ENCODE peak calls at places on chromosomes 3 and 15, in five cellular contexts. One of them, this sample, is unnamed. For H3K9me3, the result is how much of the 10 kb centered on the place peaks cover.

GRCh38 chr3:195911946-195912270 is 3.6 kb upstream of the TNK2 start:
- DNase-seq in astrocyte: no peak
- DNase-seq in suprapubic skin: peak
- DNase-seq in upper lobe of left lung: no peak
- DNase-seq in stomach: no peak
- DNase-seq in this sample: no peak

GRCh38 chr15:49985463-49985862 is 133.6 kb downstream of the ATP8B4 start:
- DNase-seq in astrocyte: no peak
- DNase-seq in suprapubic skin: no peak
- DNase-seq in upper lobe of left lung: no peak
- DNase-seq in stomach: no peak
- DNase-seq in this sample: no peak

GRCh38 chr3:135966349-135966695 is 794 bp downstream of the PPP2R3A start:
- DNase-seq in astrocyte: no peak
- DNase-seq in suprapubic skin: no peak
- DNase-seq in upper lobe of left lung: peak
- DNase-seq in stomach: no peak
- DNase-seq in this sample: no peak

GRCh38 chr15:58771621-58772235 is 626 bp downstream of the MINDY2 start:
- DNase-seq in astrocyte: no peak
- DNase-seq in suprapubic skin: peak
- DNase-seq in upper lobe of left lung: peak
- DNase-seq in stomach: peak
- DNase-seq in this sample: no peak

GRCh38 chr3:87198774-87199173 is 28.3 kb upstream of the CHMP2B start:
- DNase-seq in astrocyte: no peak
- DNase-seq in suprapubic skin: no peak
- DNase-seq in upper lobe of left lung: no peak
- DNase-seq in stomach: no peak
- DNase-seq in this sample: no peak

GRCh38 chr15:85406916-85407315 is 26.5 kb downstream of the AKAP13 start:
- DNase-seq in astrocyte: peak
- DNase-seq in suprapubic skin: no peak
- DNase-seq in upper lobe of left lung: no peak
- DNase-seq in stomach: no peak
- DNase-seq in this sample: no peak

GRCh38 chr3:4746241-4746958 is 232.8 kb upstream of the BHLHE40 start:
- DNase-seq in astrocyte: peak
- DNase-seq in suprapubic skin: no peak
- DNase-seq in upper lobe of left lung: no peak
- DNase-seq in stomach: no peak
- DNase-seq in this sample: no peak

GRCh38 chr3:29494305-29495036 is 213.6 kb downstream of the RBMS3 start:
- DNase-seq in astrocyte: no peak
- DNase-seq in suprapubic skin: no peak
- DNase-seq in upper lobe of left lung: no peak
- DNase-seq in stomach: no peak
- DNase-seq in this sample: no peak

GRCh38 chr3:170614214-170614966 is 28.5 kb upstream of the SLC7A14 start:
- DNase-seq in astrocyte: peak
- DNase-seq in suprapubic skin: no peak
- DNase-seq in upper lobe of left lung: no peak
- DNase-seq in stomach: no peak
- DNase-seq in this sample: no peak

GRCh38 chr3:48409291-48410201 is 20.3 kb downstream of the PLXNB1 start:
- DNase-seq in astrocyte: no peak
- DNase-seq in suprapubic skin: peak
- DNase-seq in upper lobe of left lung: peak
- DNase-seq in stomach: no peak
- DNase-seq in this sample: peak
- TF ChIP-seq CTCF in astrocyte: no peak
- TF ChIP-seq CTCF in suprapubic skin: no peak
- TF ChIP-seq CTCF in upper lobe of left lung: no peak
- TF ChIP-seq CTCF in stomach: no peak
- TF ChIP-seq CTCF in this sample: no peak

DNA sequence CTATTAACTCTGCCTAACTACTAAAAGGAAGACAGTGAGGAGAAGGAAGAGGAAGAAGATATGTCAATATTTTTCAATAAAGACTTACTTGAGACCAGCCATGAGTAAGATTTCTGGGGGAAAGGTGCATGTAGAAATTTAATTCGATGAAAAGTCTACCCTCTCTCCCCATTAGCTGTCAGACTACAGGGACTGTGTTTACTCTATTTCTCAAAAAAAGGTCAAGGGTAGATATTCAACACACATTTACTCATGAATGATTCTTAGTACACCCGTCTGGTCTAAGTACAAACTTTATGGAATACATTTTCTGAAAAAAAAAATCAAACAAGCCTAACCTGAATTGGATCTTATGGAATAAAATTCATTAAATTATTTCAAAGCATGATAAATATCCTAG is 6.8 kb downstream of the TSPAN3 start:
- DNase-seq in astrocyte: no peak
- DNase-seq in suprapubic skin: no peak
- DNase-seq in upper lobe of left lung: no peak
- DNase-seq in stomach: no peak
- DNase-seq in this sample: no peak
- H3K27ac ChIP-seq in astrocyte: no peak
- H3K27ac ChIP-seq in suprapubic skin: no peak
- H3K27ac ChIP-seq in upper lobe of left lung: peak
- H3K27ac ChIP-seq in stomach: peak
- H3K27ac ChIP-seq in this sample: no peak

GRCh38 chr15:25408929-25409328 is 29.9 kb downstream of the UBE3A start:
- DNase-seq in astrocyte: no peak
- DNase-seq in suprapubic skin: no peak
- DNase-seq in upper lobe of left lung: no peak
- DNase-seq in stomach: no peak
- DNase-seq in this sample: no peak
- H3K9me3 ChIP-seq in astrocyte: under half
- H3K9me3 ChIP-seq in suprapubic skin: under half
- H3K9me3 ChIP-seq in upper lobe of left lung: under half
- H3K9me3 ChIP-seq in stomach: under half
- H3K9me3 ChIP-seq in this sample: under half

DNA sequence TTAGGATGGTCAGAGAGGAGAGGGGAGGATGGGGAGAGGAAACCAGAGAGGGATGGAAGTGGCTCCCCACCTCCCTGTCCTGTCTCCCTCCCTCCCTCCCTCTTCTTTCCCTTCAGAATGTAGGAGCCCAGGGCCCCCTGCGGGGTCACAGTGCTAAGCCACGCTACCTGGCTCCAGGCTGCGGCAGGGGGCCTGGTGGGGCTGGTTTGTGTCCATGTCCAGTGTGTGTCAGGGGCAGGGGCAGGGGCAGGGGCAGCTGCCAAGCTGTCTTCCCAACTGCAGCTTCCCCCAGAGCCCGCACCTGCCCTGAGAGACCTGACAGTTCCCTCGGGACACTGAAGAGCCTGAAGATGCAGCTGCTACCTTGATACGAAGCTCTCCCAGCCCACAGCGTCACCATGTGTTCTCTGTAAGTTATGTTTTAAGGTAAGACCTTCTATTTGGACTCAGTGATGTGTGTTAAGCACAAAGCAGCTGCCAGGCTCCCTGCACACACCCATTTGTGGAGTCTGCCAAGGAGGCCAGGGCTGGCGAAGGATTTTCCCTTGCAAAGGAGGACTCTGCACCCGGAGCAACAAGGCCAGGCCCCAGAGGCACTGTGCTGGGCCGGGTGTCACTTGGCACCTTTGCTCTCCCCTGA is 121.8 kb upstream of the SMAD3 start:
- DNase-seq in astrocyte: no peak
- DNase-seq in suprapubic skin: peak
- DNase-seq in upper lobe of left lung: no peak
- DNase-seq in stomach: peak
- DNase-seq in this sample: no peak
- TF ChIP-seq CTCF in astrocyte: no peak
- TF ChIP-seq CTCF in suprapubic skin: no peak
- TF ChIP-seq CTCF in upper lobe of left lung: no peak
- TF ChIP-seq CTCF in stomach: no peak
- TF ChIP-seq CTCF in this sample: no peak

GRCh38 chr15:68418611-68419161 is 13.3 kb downstream of the ITGA11 start:
- DNase-seq in astrocyte: peak
- DNase-seq in suprapubic skin: no peak
- DNase-seq in upper lobe of left lung: no peak
- DNase-seq in stomach: peak
- DNase-seq in this sample: no peak
- H3K27ac ChIP-seq in astrocyte: no peak
- H3K27ac ChIP-seq in suprapubic skin: peak
- H3K27ac ChIP-seq in upper lobe of left lung: no peak
- H3K27ac ChIP-seq in stomach: peak
- H3K27ac ChIP-seq in this sample: no peak

GRCh38 chr3:44734646-44735168 is 5.3 kb downstream of the ZNF501 start:
- DNase-seq in astrocyte: no peak
- DNase-seq in suprapubic skin: no peak
- DNase-seq in upper lobe of left lung: no peak
- DNase-seq in stomach: no peak
- DNase-seq in this sample: no peak
- H3K9me3 ChIP-seq in astrocyte: under half
- H3K9me3 ChIP-seq in suprapubic skin: half or more
- H3K9me3 ChIP-seq in upper lobe of left lung: half or more
- H3K9me3 ChIP-seq in stomach: half or more
- H3K9me3 ChIP-seq in this sample: half or more

DNA sequence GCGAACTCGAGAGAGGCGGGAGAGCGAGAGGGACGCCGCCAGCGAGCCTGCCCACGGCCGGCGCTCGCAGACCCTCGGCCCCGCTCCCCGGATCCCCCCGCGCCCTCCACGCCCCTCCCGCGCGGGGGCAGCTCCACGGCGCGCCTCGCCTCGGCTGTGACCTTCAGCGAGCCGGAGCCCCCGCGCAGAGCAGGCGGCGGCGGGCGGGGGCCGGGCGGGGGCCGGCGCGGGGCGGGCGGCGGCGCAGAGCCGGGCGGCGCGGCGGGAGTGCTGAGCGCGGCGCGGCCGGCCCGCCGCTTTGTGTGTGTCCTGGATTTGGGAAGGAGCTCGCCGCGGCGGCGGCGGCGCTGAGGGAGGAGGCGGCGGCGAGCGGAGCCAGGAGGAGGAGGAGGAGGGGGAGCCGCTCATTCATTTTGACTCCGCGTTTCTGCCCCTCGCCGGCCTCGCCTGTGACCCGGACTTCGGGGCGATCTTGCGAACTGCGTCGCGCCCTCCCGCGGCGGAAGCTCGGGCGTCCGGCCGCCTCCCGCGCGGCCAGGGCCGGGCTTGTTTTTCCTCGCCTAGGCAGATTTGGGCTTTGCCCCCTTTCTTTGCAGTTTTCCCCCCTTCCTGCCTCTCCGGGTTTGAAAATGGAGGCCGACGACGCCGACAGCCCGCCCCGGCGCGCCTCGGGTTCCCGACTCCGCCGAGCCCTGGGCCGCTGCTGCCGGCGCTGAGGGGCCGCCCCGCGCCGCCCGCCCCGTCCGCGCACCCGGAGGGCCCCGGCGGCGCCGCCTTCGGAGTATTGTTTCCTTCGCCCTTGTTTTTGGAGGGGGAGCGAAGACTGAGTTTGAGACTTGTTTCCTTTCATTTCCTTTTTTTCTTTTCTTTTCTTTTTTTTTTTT is 557 bp downstream of the IGF1R start:
- DNase-seq in astrocyte: peak
- DNase-seq in suprapubic skin: no peak
- DNase-seq in upper lobe of left lung: peak
- DNase-seq in stomach: peak
- DNase-seq in this sample: peak
- TF ChIP-seq CTCF in astrocyte: no peak
- TF ChIP-seq CTCF in suprapubic skin: no peak
- TF ChIP-seq CTCF in upper lobe of left lung: no peak
- TF ChIP-seq CTCF in stomach: no peak
- TF ChIP-seq CTCF in this sample: no peak

DNA sequence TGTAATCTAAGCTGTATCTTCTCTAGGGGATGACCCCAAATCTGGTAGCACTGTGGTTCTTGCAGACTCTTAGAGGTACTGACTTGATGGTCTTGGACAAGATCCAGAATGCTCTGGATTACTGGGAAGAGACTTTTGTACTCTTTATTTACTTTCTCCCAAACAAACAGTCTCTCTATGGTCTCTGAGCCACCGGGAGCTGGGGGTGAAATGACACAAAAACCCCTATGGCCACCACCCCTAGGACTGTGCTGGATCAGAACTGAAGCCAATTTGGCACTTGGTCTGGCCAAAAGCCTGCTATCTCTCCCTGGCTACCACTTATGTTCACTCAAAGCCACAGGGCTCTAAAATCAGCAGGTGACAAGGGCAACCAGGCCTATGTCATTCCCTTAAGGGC is 50.2 kb upstream of the SI start:
- DNase-seq in astrocyte: no peak
- DNase-seq in suprapubic skin: no peak
- DNase-seq in upper lobe of left lung: no peak
- DNase-seq in stomach: no peak
- DNase-seq in this sample: no peak
- H3K27ac ChIP-seq in astrocyte: no peak
- H3K27ac ChIP-seq in suprapubic skin: no peak
- H3K27ac ChIP-seq in upper lobe of left lung: no peak
- H3K27ac ChIP-seq in stomach: no peak
- H3K27ac ChIP-seq in this sample: no peak

DNA sequence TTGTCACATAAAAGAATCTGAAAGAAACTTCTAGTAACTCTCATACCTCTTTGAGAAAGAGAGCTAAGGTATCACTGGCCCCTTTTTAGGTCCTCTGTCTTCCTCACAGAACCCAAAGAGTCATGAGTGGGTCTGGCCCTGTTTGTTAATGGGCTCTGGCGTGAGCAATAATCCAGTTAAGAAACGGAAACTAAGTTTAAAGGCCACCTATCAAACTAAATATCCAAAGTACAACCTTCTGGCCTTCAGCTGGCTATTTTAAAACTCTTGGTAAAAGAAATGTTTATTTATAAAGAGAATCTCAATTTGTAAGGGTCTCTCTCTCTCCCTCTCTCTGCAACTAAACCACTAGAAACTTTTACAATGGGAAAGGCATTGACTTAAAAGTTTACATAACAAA is 71.0 kb upstream of the STRIT1 start:
- DNase-seq in astrocyte: no peak
- DNase-seq in suprapubic skin: no peak
- DNase-seq in upper lobe of left lung: no peak
- DNase-seq in stomach: no peak
- DNase-seq in this sample: no peak
- H3K9me3 ChIP-seq in astrocyte: under half
- H3K9me3 ChIP-seq in suprapubic skin: under half
- H3K9me3 ChIP-seq in upper lobe of left lung: under half
- H3K9me3 ChIP-seq in stomach: under half
- H3K9me3 ChIP-seq in this sample: under half

DNA sequence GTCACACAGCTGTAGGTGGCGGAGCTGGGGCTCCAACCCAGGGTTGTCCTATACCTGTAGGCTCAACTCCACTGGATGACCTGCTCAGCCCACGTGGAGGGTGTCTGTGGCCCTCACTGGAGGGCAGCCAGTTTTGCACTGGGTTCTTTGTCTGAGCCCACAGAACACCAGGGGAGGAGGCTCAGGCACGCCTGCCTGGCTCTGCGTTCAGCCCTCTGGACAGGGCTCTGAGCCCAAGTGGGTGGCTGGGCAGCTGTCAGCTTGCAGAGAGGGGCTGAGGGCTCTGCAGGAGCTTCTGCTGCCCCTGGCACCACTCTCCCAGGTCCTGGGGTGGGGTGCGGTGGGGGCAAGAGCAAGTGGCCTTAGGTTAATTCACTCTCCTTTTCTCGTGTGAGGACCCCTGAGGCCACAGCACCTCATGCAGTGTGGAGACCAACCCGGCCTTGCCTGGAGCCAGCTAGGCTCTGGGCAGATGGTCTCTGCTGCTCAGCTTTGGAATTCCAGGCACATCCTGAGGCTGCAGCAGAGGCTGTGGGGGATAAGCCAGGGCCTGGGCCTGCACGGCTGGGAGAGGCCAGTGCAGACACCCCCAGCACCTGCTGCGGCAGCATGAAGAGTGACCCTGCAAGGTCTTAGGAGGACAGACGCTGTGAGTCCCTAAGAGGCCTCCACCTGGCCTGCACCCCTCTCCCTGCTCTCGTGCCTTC is 23.5 kb downstream of the DUSP7 start:
- DNase-seq in astrocyte: no peak
- DNase-seq in suprapubic skin: no peak
- DNase-seq in upper lobe of left lung: no peak
- DNase-seq in stomach: no peak
- DNase-seq in this sample: no peak
- TF ChIP-seq CTCF in astrocyte: no peak
- TF ChIP-seq CTCF in suprapubic skin: no peak
- TF ChIP-seq CTCF in upper lobe of left lung: no peak
- TF ChIP-seq CTCF in stomach: no peak
- TF ChIP-seq CTCF in this sample: no peak

This sample was measured in CD4-positive, alpha-beta T cell.